ENCODE peak calls at places on chromosome 9, in six cellular contexts. One of them, this sample, is unnamed. For H3K27me3, the result is how much of the 10 kb centered on the place peaks cover.

GRCh38 chr9:91978739-91979414 is 28.8 kb upstream of the ROR2 start:
- DNase-seq in Peyer's patch: no peak
- DNase-seq in SJSA1: peak
- DNase-seq in pancreas: no peak
- DNase-seq in HepG2: no peak
- DNase-seq in tibial artery: no peak
- DNase-seq in this sample: no peak

GRCh38 chr9:131419029-131419614 is 25.2 kb downstream of the PRRC2B start:
- DNase-seq in SJSA1: no peak
- DNase-seq in pancreas: no peak
- DNase-seq in tibial artery: no peak
- DNase-seq in HepG2: no peak
- DNase-seq in Peyer's patch: no peak
- DNase-seq in this sample: no peak

GRCh38 chr9:128702949-128703615 is 779 bp downstream of the PKN3 start:
- DNase-seq in pancreas: no peak
- DNase-seq in tibial artery: no peak
- DNase-seq in SJSA1: peak
- DNase-seq in HepG2: no peak
- DNase-seq in Peyer's patch: no peak
- DNase-seq in this sample: no peak

GRCh38 chr9:116791314-116791713 is 104.2 kb downstream of the TRIM32 start:
- DNase-seq in pancreas: no peak
- DNase-seq in HepG2: no peak
- DNase-seq in SJSA1: no peak
- DNase-seq in Peyer's patch: no peak
- DNase-seq in tibial artery: no peak
- DNase-seq in this sample: no peak

GRCh38 chr9:93905473-93906133 is 49.6 kb downstream of the BARX1 start:
- DNase-seq in SJSA1: no peak
- DNase-seq in pancreas: no peak
- DNase-seq in HepG2: no peak
- DNase-seq in Peyer's patch: no peak
- DNase-seq in tibial artery: peak
- DNase-seq in this sample: no peak

GRCh38 chr9:113993838-113994540 is 84.1 kb downstream of the AMBP start:
- DNase-seq in Peyer's patch: peak
- DNase-seq in SJSA1: no peak
- DNase-seq in HepG2: no peak
- DNase-seq in tibial artery: peak
- DNase-seq in pancreas: peak
- DNase-seq in this sample: peak

GRCh38 chr9:129995409-129996160 is 47.4 kb downstream of the FNBP1 start:
- DNase-seq in HepG2: no peak
- DNase-seq in Peyer's patch: peak
- DNase-seq in SJSA1: no peak
- DNase-seq in tibial artery: no peak
- DNase-seq in pancreas: no peak
- DNase-seq in this sample: no peak

GRCh38 chr9:117377046-117377445 is 37.8 kb downstream of the ASTN2 start:
- DNase-seq in pancreas: peak
- DNase-seq in HepG2: no peak
- DNase-seq in Peyer's patch: no peak
- DNase-seq in tibial artery: no peak
- DNase-seq in SJSA1: no peak
- DNase-seq in this sample: no peak

GRCh38 chr9:102631559-102631958 is 363.6 kb upstream of the CYLC2 start:
- DNase-seq in tibial artery: no peak
- DNase-seq in pancreas: no peak
- DNase-seq in Peyer's patch: no peak
- DNase-seq in SJSA1: no peak
- DNase-seq in HepG2: peak
- DNase-seq in this sample: no peak

GRCh38 chr9:96514108-96514824 is 64.3 kb downstream of the HABP4 start:
- DNase-seq in pancreas: no peak
- DNase-seq in tibial artery: no peak
- DNase-seq in HepG2: no peak
- DNase-seq in Peyer's patch: no peak
- DNase-seq in SJSA1: no peak
- DNase-seq in this sample: no peak

GRCh38 chr9:19498015-19498414 is 89.2 kb downstream of the ACER2 start:
- DNase-seq in SJSA1: no peak
- DNase-seq in tibial artery: no peak
- DNase-seq in HepG2: no peak
- DNase-seq in Peyer's patch: no peak
- DNase-seq in pancreas: no peak
- DNase-seq in this sample: no peak

GRCh38 chr9:126112135-126112720 is 214.4 kb upstream of the MVB12B start:
- DNase-seq in SJSA1: no peak
- DNase-seq in HepG2: no peak
- DNase-seq in tibial artery: no peak
- DNase-seq in Peyer's patch: peak
- DNase-seq in pancreas: no peak
- DNase-seq in this sample: no peak

GRCh38 chr9:76027426-76027825 is 137.0 kb downstream of the PCSK5 start:
- DNase-seq in pancreas: no peak
- DNase-seq in SJSA1: no peak
- DNase-seq in Peyer's patch: no peak
- DNase-seq in HepG2: no peak
- DNase-seq in tibial artery: no peak
- DNase-seq in this sample: no peak

GRCh38 chr9:19286634-19287188 is 56.2 kb downstream of the DENND4C start:
- DNase-seq in Peyer's patch: peak
- DNase-seq in pancreas: no peak
- DNase-seq in HepG2: peak
- DNase-seq in SJSA1: no peak
- DNase-seq in tibial artery: no peak
- DNase-seq in this sample: no peak

GRCh38 chr9:18438300-18438925 is 35.5 kb upstream of the ADAMTSL1 start:
- DNase-seq in Peyer's patch: peak
- DNase-seq in HepG2: no peak
- DNase-seq in SJSA1: peak
- DNase-seq in tibial artery: peak
- DNase-seq in pancreas: no peak
- DNase-seq in this sample: no peak

GRCh38 chr9:93098236-93098946 is 2.4 kb downstream of the CARD19 start:
- DNase-seq in tibial artery: peak
- DNase-seq in HepG2: peak
- DNase-seq in pancreas: peak
- DNase-seq in Peyer's patch: peak
- DNase-seq in SJSA1: peak
- DNase-seq in this sample: peak

GRCh38 chr9:69452110-69452780 is 127.2 kb downstream of the ENTREP1 start:
- DNase-seq in tibial artery: no peak
- DNase-seq in HepG2: no peak
- DNase-seq in pancreas: no peak
- DNase-seq in SJSA1: no peak
- DNase-seq in Peyer's patch: no peak
- DNase-seq in this sample: no peak

GRCh38 chr9:107044872-107045271 is 181.9 kb downstream of the ZNF462 start:
- DNase-seq in tibial artery: no peak
- DNase-seq in Peyer's patch: peak
- DNase-seq in SJSA1: no peak
- DNase-seq in HepG2: no peak
- DNase-seq in pancreas: no peak
- DNase-seq in this sample: no peak

GRCh38 chr9:135898634-135899407 is 8.5 kb downstream of the CAMSAP1 start:
- DNase-seq in SJSA1: no peak
- DNase-seq in tibial artery: no peak
- DNase-seq in pancreas: no peak
- DNase-seq in Peyer's patch: peak
- DNase-seq in HepG2: no peak
- DNase-seq in this sample: no peak

GRCh38 chr9:111896942-111897830 is 572 bp downstream of the UGCG start:
- DNase-seq in pancreas: peak
- DNase-seq in SJSA1: peak
- DNase-seq in Peyer's patch: peak
- DNase-seq in tibial artery: peak
- DNase-seq in HepG2: peak
- DNase-seq in this sample: no peak

GRCh38 chr9:30913331-30913730 is 1471.1 kb upstream of the ACO1 start:
- DNase-seq in Peyer's patch: no peak
- DNase-seq in HepG2: no peak
- DNase-seq in tibial artery: no peak
- DNase-seq in pancreas: no peak
- DNase-seq in SJSA1: no peak
- DNase-seq in this sample: no peak

DNA sequence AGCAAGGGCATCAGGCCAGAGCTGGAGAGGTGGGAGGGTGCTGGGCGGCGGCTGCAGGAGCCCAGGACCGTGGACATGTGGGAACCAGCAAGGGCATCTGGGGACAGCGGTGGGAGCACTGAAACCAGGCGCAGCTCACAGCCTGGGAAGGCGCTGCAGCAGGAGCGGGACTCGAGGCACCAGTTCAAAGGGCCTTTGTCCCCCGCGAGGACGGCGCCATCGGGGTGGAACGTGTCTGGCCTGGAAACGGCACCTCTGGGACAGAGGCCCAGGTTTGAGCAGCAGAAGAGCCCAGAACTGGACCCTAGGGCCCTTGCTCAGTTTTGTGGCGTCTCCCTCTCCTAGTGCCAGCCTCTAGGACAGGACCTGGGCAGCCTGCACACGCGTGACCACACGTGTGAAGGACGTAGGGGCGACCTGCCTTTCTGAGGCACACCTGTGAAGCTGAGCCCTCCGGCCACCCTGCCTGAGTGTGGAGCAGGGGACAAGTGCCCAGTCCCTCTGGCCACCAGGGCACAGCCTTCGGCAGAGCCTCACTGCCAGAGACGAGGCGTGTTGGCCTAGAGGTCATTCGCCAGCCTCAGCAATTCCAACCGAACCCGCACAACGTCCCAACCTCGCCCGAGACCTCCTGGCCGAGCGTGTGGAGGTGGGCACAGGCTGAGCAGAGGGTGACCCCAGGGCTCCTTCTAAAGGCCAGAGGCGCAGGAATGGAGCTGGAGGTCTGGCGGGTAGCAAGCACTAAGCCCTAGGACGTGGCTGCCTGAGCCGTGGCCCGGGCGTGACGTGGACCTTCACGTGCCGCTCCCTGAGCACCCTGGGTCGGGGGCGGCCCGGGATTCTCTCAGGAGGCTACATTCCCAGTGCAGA is 2.2 kb upstream of the TMEM210 start:
- DNase-seq in Peyer's patch: no peak
- DNase-seq in tibial artery: no peak
- DNase-seq in SJSA1: no peak
- DNase-seq in HepG2: no peak
- DNase-seq in pancreas: no peak
- DNase-seq in this sample: no peak
- H3K27me3 ChIP-seq in Peyer's patch: under half
- H3K27me3 ChIP-seq in tibial artery: under half
- H3K27me3 ChIP-seq in SJSA1: under half
- H3K27me3 ChIP-seq in HepG2: under half
- H3K27me3 ChIP-seq in pancreas: under half
- H3K27me3 ChIP-seq in this sample: half or more

GRCh38 chr9:108060165-108060564 is 570.6 kb upstream of the KLF4 start:
- DNase-seq in HepG2: no peak
- DNase-seq in SJSA1: no peak
- DNase-seq in tibial artery: no peak
- DNase-seq in pancreas: no peak
- DNase-seq in Peyer's patch: no peak
- DNase-seq in this sample: no peak

GRCh38 chr9:108057421-108058136 is 568.0 kb upstream of the KLF4 start:
- DNase-seq in SJSA1: peak
- DNase-seq in pancreas: no peak
- DNase-seq in HepG2: no peak
- DNase-seq in Peyer's patch: peak
- DNase-seq in tibial artery: peak
- DNase-seq in this sample: no peak

GRCh38 chr9:108056083-108056804 is 566.7 kb upstream of the KLF4 start:
- DNase-seq in pancreas: no peak
- DNase-seq in Peyer's patch: no peak
- DNase-seq in HepG2: no peak
- DNase-seq in SJSA1: no peak
- DNase-seq in tibial artery: no peak
- DNase-seq in this sample: no peak

GRCh38 chr9:108058137-108058779 is 568.7 kb upstream of the KLF4 start:
- DNase-seq in HepG2: no peak
- DNase-seq in tibial artery: no peak
- DNase-seq in SJSA1: no peak
- DNase-seq in Peyer's patch: no peak
- DNase-seq in pancreas: no peak
- DNase-seq in this sample: no peak

DNA sequence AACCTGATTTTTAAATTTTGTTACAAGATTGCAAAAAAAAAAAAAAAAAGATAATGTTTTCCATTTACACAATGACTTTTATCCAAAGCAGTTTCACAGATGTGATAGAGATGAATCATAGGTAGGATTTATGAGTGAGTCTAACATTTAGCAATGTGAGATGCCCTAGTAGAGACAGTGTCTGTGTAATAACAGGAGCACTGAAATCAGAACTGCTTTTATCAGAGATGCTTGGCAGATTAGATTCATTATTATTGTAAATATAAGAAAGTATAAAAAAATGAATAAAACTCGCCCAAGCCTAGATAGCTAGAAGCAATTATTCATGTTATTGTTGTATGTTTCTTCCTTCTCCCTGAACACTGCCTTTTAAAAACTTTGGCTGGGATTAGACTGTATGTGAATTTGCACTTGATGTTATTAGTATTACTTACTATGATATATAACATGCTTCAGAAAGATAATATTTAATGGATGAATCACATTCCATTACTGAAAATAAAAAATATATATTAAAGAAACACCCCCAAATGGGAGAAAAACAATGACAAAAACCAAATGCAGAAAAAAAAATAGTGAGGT is 567.3 kb upstream of the KLF4 start:
- DNase-seq in Peyer's patch: no peak
- DNase-seq in tibial artery: no peak
- DNase-seq in HepG2: no peak
- DNase-seq in pancreas: no peak
- DNase-seq in SJSA1: no peak
- DNase-seq in this sample: no peak
- H3K4me3 ChIP-seq in Peyer's patch: no peak
- H3K4me3 ChIP-seq in tibial artery: no peak
- H3K4me3 ChIP-seq in HepG2: no peak
- H3K4me3 ChIP-seq in pancreas: no peak
- H3K4me3 ChIP-seq in SJSA1: no peak
- H3K4me3 ChIP-seq in this sample: peak

DNA sequence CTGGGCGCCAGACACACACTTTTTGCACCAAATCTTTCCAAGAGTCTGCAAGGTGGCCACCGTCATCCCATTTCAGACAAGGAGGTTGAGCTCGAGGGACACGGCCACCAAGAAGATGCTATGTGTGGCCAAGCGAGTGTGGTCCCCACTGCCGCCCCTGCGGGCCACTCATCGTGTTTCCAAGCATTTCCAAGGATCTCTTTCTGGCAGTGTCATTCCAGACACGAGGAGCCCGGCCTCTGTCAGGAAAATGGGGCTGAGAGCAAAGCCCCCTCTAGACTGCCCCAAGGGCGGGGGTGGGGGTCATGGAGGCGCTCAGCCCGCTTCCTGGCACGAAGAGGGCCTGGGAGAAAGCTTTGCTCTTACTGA is 10.6 kb downstream of the VAV2 start:
- DNase-seq in SJSA1: no peak
- DNase-seq in HepG2: no peak
- DNase-seq in tibial artery: no peak
- DNase-seq in Peyer's patch: no peak
- DNase-seq in pancreas: no peak
- DNase-seq in this sample: peak
- H3K27me3 ChIP-seq in SJSA1: under half
- H3K27me3 ChIP-seq in HepG2: under half
- H3K27me3 ChIP-seq in tibial artery: under half
- H3K27me3 ChIP-seq in Peyer's patch: under half
- H3K27me3 ChIP-seq in pancreas: under half
- H3K27me3 ChIP-seq in this sample: under half

GRCh38 chr9:137588891-137589290 is 1.4 kb downstream of the ZMYND19 start:
- DNase-seq in SJSA1: no peak
- DNase-seq in pancreas: no peak
- DNase-seq in HepG2: no peak
- DNase-seq in Peyer's patch: no peak
- DNase-seq in tibial artery: no peak
- DNase-seq in this sample: no peak
- H3K4me3 ChIP-seq in SJSA1: peak
- H3K4me3 ChIP-seq in pancreas: peak
- H3K4me3 ChIP-seq in HepG2: peak
- H3K4me3 ChIP-seq in Peyer's patch: no peak
- H3K4me3 ChIP-seq in tibial artery: peak
- H3K4me3 ChIP-seq in this sample: peak

This sample was measured in RWPE2.